ENCODE peak calls at places on chromosomes 11 and 22, in five cellular contexts. Z is neural progenitor cell, T is MM.1S, S is SK-N-SH, W is left lung. U is an unnamed sample. For H3K27me3 and H3K9me3, the result is how much of the 10 kb centered on the place peaks cover.

GRCh38 chr11:115348404-115348803 is 155.8 kb downstream of the CADM1 start:
- DNase-seq in Z (no peak), T (no peak), S (no peak), W (no peak), U (no peak)

GRCh38 chr22:23212061-23213030 is 32.0 kb downstream of the BCR start:
- DNase-seq in Z (no peak), T (no peak), S (no peak), W (no peak), U (no peak)

GRCh38 chr11:132353255-132353654 is 982.8 kb downstream of the NTM start:
- DNase-seq in Z (no peak), T (no peak), S (no peak), W (no peak), U (no peak)

GRCh38 chr11:62005231-62005661 is 37.8 kb upstream of the FTH1 start:
- DNase-seq in Z (no peak), T (no peak), S (no peak), W (no peak), U (no peak)

GRCh38 chr22:35314161-35314942 is 14.7 kb downstream of the TOM1 start:
- DNase-seq in Z (no peak), T (no peak), S (no peak), W (peak), U (no peak)

GRCh38 chr22:29311468-29312217 is 3.9 kb downstream of the RASL10A start:
- DNase-seq in Z (no peak), T (no peak), S (peak), W (no peak), U (no peak)

GRCh38 chr11:130452941-130453340 is 4.5 kb downstream of the ADAMTS15 start:
- DNase-seq in Z (no peak), T (no peak), S (no peak), W (no peak), U (no peak)

GRCh38 chr11:75800728-75801361 is 14.2 kb upstream of the UVRAG start:
- DNase-seq in Z (no peak), T (no peak), S (no peak), W (no peak), U (no peak)

GRCh38 chr11:30741039-30741550 is 154.9 kb upstream of the MPPED2 start:
- DNase-seq in Z (no peak), T (no peak), S (no peak), W (no peak), U (no peak)

GRCh38 chr11:8318536-8318935 is 54.9 kb upstream of the LMO1 start:
- DNase-seq in Z (peak), T (no peak), S (no peak), W (peak), U (no peak)

GRCh38 chr11:114017723-114018122 is 41.8 kb upstream of the ZBTB16 start:
- DNase-seq in Z (no peak), T (no peak), S (no peak), W (no peak), U (no peak)

GRCh38 chr22:44700456-44700855 is 1.5 kb upstream of the PRR5 start:
- DNase-seq in Z (no peak), T (no peak), S (no peak), W (no peak), U (no peak)

GRCh38 chr22:38941488-38941987 is 15.9 kb upstream of the APOBEC3A start:
- DNase-seq in Z (peak), T (peak), S (no peak), W (peak), U (no peak)

GRCh38 chr22:49650336-49651241 is 177.1 kb downstream of the BRD1 start:
- DNase-seq in Z (no peak), T (no peak), S (no peak), W (no peak), U (no peak)

GRCh38 chr11:32852142-32852541 is 22.4 kb downstream of the PRRG4 start:
- DNase-seq in Z (no peak), T (no peak), S (no peak), W (peak), U (no peak)

GRCh38 chr11:36131719-36132349 is 157.4 kb downstream of the COMMD9 start:
- DNase-seq in Z (peak), T (peak), S (peak), W (peak), U (no peak)

GRCh38 chr11:132994038-132994502 is 538.2 kb downstream of the OPCML start:
- DNase-seq in Z (peak), T (no peak), S (peak), W (no peak), U (no peak)

GRCh38 chr11:117834838-117835443 is 10.4 kb upstream of the FXYD2 start:
- DNase-seq in Z (no peak), T (no peak), S (no peak), W (no peak), U (no peak)

GRCh38 chr11:61065955-61066638 is 36.2 kb upstream of the CD5 start:
- DNase-seq in Z (no peak), T (no peak), S (no peak), W (no peak), U (peak)

GRCh38 chr11:12218909-12219308 is 108.5 kb downstream of the MICAL2 start:
- DNase-seq in Z (no peak), T (no peak), S (no peak), W (no peak), U (no peak)

GRCh38 chr11:132318421-132319157 is 948.2 kb downstream of the NTM start:
- DNase-seq in Z (no peak), T (no peak), S (no peak), W (no peak), U (no peak)

GRCh38 chr22:29000225-29000556 is 61.4 kb downstream of the C22orf31 start:
- DNase-seq in Z (no peak), T (no peak), S (no peak), W (no peak), U (no peak)

GRCh38 chr22:23219787-23220484 is 39.6 kb downstream of the BCR start:
- DNase-seq in Z (no peak), T (no peak), S (no peak), W (peak), U (peak)

GRCh38 chr11:28715726-28716125 is 607.5 kb downstream of the METTL15 start:
- DNase-seq in Z (no peak), T (no peak), S (no peak), W (no peak), U (no peak)

GRCh38 chr11:72048718-72049460 is 31.5 kb downstream of the NUMA1 start:
- DNase-seq in Z (no peak), T (no peak), S (no peak), W (no peak), U (no peak)

GRCh38 chr11:90148900-90149299 is 14.4 kb downstream of the NAALAD2 start:
- DNase-seq in Z (no peak), T (no peak), S (no peak), W (no peak), U (no peak)

GRCh38 chr11:126392638-126393023 is 37.1 kb downstream of the ST3GAL4 start:
- DNase-seq in Z (no peak), T (no peak), S (no peak), W (no peak), U (no peak)

GRCh38 chr22:46269564-46269963 is 1.8 kb downstream of the TTC38 start:
- DNase-seq in Z (no peak), T (no peak), S (no peak), W (no peak), U (no peak)
- H3K4me3 ChIP-seq in Z (no peak), T (no peak), S (no peak), W (no peak), U (no peak)

GRCh38 chr11:125270106-125270505 is 105.6 kb downstream of the PKNOX2 start:
- DNase-seq in Z (no peak), T (no peak), S (no peak), W (no peak), U (no peak)
- H3K27me3 ChIP-seq in Z (under half), T (under half), S (under half), W (under half), U (under half)

GRCh38 chr22:41825376-41825775 is 7.5 kb upstream of the SREBF2 start:
- DNase-seq in Z (no peak), T (no peak), S (no peak), W (no peak), U (no peak)

GRCh38 chr22:41826430-41827383 is 6.2 kb upstream of the SREBF2 start:
- DNase-seq in Z (no peak), T (no peak), S (no peak), W (no peak), U (no peak)

GRCh38 chr22:41827671-41828070 is 5.2 kb upstream of the SREBF2 start:
- DNase-seq in Z (no peak), T (peak), S (no peak), W (no peak), U (no peak)

GRCh38 chr22:41828516-41828915 is 4.4 kb upstream of the SREBF2 start:
- DNase-seq in Z (no peak), T (no peak), S (no peak), W (no peak), U (no peak)

GRCh38 chr22:41826001-41826400 is 6.9 kb upstream of the SREBF2 start:
- DNase-seq in Z (no peak), T (no peak), S (no peak), W (no peak), U (no peak)
- H3K9me3 ChIP-seq in Z (under half), T (under half), S (under half), W (under half), U (under half)

GRCh38 chr11:95922099-95922498 is 1.8 kb downstream of the MTMR2 start:
- DNase-seq in Z (no peak), T (no peak), S (no peak), W (no peak), U (no peak)
- H3K4me3 ChIP-seq in Z (peak), T (no peak), S (peak), W (no peak), U (no peak)

DNA sequence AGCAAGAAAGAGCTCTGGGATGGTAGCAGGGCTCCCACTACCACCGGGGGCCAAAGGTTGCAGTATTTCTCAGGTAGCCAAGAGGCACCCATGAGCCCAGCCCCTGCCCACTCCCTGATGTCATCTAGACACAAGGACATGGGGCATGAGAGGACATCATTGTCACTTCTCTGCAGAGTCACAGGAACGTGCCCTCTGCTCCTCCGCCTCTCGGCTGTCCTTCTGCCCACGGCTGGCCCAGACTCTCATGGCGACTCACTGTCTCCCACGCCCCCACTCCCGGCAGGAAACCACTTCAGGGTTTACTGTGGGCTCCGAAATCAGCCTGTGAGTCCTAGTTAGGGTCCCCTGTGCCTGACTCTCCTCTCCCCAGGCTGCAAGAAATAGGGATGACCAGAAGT is 1.8 kb upstream of the GAL start:
- DNase-seq in Z (no peak), T (no peak), S (no peak), W (no peak), U (no peak)
- H3K27me3 ChIP-seq in Z (half or more), T (half or more), S (under half), W (half or more), U (under half)

DNA sequence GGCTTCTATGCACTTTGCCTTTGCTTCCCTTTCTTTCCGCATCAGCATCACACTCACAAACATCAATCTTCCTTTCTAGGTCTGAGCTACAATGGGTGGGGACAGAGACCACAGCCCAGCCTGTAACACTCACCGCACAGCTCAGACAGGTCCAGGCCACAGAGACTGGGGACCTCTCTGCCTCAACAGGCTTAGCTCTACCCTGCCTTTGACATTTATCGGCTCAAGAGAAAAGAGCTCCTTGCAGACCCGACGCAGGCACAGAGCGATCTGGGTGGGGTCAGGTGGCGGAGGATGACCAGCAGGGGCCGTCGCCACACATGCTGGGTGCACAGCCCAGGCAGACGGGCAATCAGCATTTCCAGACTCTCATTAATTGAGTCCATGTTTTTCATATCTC is 837.3 kb downstream of the TBC1D22A start:
- DNase-seq in Z (no peak), T (no peak), S (peak), W (no peak), U (no peak)
- H3K9me3 ChIP-seq in Z (under half), T (under half), S (under half), W (under half), U (under half)

DNA sequence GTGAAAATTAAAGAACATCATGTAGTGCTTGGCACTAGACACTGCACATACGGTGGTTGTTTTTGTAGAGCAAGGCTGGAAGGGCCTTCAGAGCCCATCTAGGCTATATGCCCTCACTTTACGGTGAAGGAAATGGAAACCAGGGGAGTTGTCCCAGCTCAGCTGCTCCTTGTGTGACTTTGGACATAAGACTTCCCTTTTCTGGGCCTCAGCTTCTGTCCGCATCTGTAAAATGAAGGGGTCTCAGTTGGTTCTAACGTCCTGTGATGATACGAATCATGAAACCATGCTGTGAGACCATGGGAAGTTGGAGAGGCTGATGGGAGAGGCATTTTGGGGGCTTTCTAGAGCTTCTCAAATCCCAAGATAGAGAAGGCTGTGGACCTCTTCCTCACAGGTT is 4.7 kb downstream of the KCNE3 start:
- DNase-seq in Z (no peak), T (no peak), S (no peak), W (no peak), U (no peak)
- H3K4me3 ChIP-seq in Z (no peak), T (no peak), S (no peak), W (no peak), U (no peak)

GRCh38 chr22:31540966-31541365 is 44.6 kb downstream of the SFI1 start:
- DNase-seq in Z (no peak), T (no peak), S (no peak), W (no peak), U (no peak)

GRCh38 chr22:31538815-31539214 is 42.5 kb downstream of the SFI1 start:
- DNase-seq in Z (no peak), T (no peak), S (no peak), W (no peak), U (no peak)

DNA sequence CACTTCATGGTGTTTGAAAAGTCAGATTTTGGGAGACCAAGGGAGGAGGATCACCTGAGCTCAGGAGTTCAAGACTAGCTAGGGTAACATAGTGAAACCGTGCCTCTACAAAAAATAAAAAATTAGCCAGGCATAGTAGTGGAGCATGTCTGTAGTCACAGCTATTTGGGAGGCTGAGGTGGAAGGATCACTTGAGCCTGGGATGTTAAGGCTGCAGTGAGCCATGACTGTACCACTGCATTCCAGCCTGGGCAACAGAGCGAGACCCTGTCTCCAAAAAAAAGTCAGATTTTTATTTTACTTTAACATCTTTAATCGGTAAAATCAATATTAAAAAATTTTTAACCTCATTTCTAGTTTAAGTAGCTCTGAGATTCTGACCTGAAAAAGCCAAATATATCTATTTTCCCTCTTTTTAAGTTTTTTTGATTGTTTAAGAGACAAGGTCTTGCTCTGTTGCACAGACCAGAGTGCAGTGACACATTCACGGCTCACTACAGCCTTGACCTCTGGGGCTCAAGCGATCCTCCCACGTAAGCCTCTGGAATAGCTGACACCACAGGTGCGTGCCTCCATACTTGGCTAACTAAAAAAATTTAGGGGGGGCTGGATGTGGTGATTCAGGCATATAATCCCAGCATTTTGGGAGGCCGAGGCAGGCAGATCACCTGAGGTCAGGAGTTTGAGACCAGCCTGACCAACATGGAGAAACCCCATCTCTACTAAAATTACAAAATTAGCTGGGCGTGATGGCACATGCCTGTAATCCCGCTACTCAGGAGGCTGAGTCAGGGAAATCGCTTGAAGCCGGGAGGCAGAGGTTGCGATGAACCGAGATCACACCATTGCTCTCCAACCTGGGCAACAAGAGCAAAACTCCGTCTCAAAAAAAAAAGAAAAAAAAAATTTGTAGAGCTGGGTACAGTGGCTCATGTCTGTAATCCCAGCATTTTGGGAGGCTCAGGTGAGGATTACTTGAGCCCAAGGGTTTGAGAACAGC is 48.4 kb downstream of the SFI1 start:
- DNase-seq in Z (no peak), T (no peak), S (no peak), W (no peak), U (no peak)
- H3K27me3 ChIP-seq in Z (under half), T (under half), S (under half), W (under half), U (under half)

GRCh38 chr22:47260551-47260950 is 498.1 kb downstream of the TBC1D22A start:
- DNase-seq in Z (no peak), T (peak), S (no peak), W (no peak), U (no peak)
- H3K9me3 ChIP-seq in Z (under half), T (under half), S (under half), W (under half), U (under half)

DNA sequence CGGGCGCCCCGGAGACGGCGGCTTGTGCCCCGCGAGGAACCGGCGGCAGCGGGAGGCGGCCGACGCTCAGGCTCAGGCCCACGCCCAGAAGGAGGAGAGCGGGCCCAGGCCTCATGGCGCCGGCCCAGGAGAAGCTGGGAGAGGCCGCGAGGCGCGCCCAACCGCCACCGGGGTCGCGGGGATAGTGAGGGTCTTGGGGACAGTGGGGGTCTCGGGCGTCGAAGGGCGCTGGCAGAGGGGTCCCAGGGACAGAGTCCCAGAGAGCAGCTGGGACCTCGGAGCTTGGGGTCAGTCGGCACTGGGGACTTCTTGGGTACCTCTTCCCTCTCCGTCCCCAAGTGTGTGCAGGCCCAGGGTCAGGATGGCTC is at the start of gene PKDREJ:
- DNase-seq in Z (no peak), T (no peak), S (no peak), W (no peak), U (no peak)
- H3K4me3 ChIP-seq in Z (no peak), T (no peak), S (no peak), W (no peak), U (no peak)

U was measured in naive thymus-derived CD4-positive, alpha-beta T cell.